ENCODE peak calls at places on chromosomes 11 and 22, in seven cellular contexts. C is H1, N is HCT116, E is GM23338, W is fibroblast of lung, J is K562, D is GM23248. A is an unnamed sample.

GRCh38 chr11:120205596-120206161 is 5.2 kb upstream of the OAF start:
- DNase-seq in C (no peak), E (no peak), W (peak), N (no peak), D (peak), J (no peak), A (peak)

GRCh38 chr11:112459001-112459400 is 198.3 kb upstream of the PLET1 start:
- DNase-seq in W (peak), C (no peak), D (peak), N (no peak), E (no peak), J (no peak), A (no peak)

GRCh38 chr11:11569936-11570491 is 51.8 kb downstream of the GALNT18 start:
- DNase-seq in D (peak), N (no peak), W (peak), E (no peak), C (no peak), J (no peak), A (peak)

GRCh38 chr11:120471131-120471530 is 40.4 kb upstream of the GRIK4 start:
- DNase-seq in W (peak), D (peak), E (no peak), C (no peak), N (no peak), J (no peak), A (peak)

GRCh38 chr11:38448284-38448683 is 1850.2 kb upstream of the RAG2 start:
- DNase-seq in W (peak), C (no peak), D (no peak), N (no peak), E (no peak), J (no peak), A (no peak)

GRCh38 chr11:133504906-133505305 is 27.4 kb downstream of the OPCML start:
- DNase-seq in J (no peak), E (no peak), C (no peak), W (no peak), D (no peak), N (no peak), A (no peak)

GRCh38 chr11:100563541-100564280 is 123.4 kb upstream of the ARHGAP42 start:
- DNase-seq in E (no peak), N (no peak), W (no peak), J (no peak), D (peak), C (no peak), A (peak)

GRCh38 chr11:17606206-17607082 is 59.4 kb downstream of the OTOG start:
- DNase-seq in C (no peak), N (no peak), W (no peak), E (no peak), D (no peak), J (peak), A (no peak)

GRCh38 chr22:19494676-19495173 is 15.0 kb downstream of the CDC45 start:
- DNase-seq in N (no peak), E (no peak), D (no peak), J (no peak), W (no peak), C (no peak), A (no peak)

GRCh38 chr22:30572840-30573593 is 1.4 kb downstream of the GAL3ST1 start:
- DNase-seq in J (no peak), C (no peak), W (no peak), N (no peak), D (peak), E (no peak), A (no peak)

GRCh38 chr11:7004482-7004881 is 15.7 kb downstream of the ZNF214 start:
- DNase-seq in C (no peak), D (peak), J (no peak), E (no peak), W (peak), N (no peak), A (peak)

GRCh38 chr11:9573775-9574555 is 495 bp downstream of the WEE1 start:
- DNase-seq in E (no peak), W (no peak), D (peak), J (peak), N (no peak), C (no peak), A (no peak)

GRCh38 chr11:57150454-57150917 is 31.3 kb upstream of the LRRC55 start:
- DNase-seq in J (peak), W (peak), C (no peak), D (peak), E (no peak), N (no peak), A (no peak)

GRCh38 chr11:69014084-69014935 is 1.3 kb upstream of the MRGPRF start:
- DNase-seq in D (peak), N (no peak), C (peak), E (peak), J (no peak), W (peak), A (no peak)

GRCh38 chr22:27507066-27507715 is 294.4 kb downstream of the MN1 start:
- DNase-seq in J (no peak), N (no peak), E (no peak), D (peak), W (peak), C (no peak), A (no peak)

GRCh38 chr11:130645164-130645859 is 196.9 kb downstream of the ADAMTS15 start:
- DNase-seq in J (no peak), W (no peak), D (no peak), N (no peak), C (no peak), E (no peak), A (no peak)

GRCh38 chr11:66881436-66881835 is 24.6 kb downstream of the LRFN4 start:
- DNase-seq in E (no peak), D (no peak), W (no peak), N (no peak), C (no peak), J (no peak), A (no peak)

GRCh38 chr11:70420008-70420464 is 21.7 kb downstream of the CTTN start:
- DNase-seq in D (no peak), C (no peak), J (peak), W (peak), E (no peak), N (no peak), A (no peak)

DNA sequence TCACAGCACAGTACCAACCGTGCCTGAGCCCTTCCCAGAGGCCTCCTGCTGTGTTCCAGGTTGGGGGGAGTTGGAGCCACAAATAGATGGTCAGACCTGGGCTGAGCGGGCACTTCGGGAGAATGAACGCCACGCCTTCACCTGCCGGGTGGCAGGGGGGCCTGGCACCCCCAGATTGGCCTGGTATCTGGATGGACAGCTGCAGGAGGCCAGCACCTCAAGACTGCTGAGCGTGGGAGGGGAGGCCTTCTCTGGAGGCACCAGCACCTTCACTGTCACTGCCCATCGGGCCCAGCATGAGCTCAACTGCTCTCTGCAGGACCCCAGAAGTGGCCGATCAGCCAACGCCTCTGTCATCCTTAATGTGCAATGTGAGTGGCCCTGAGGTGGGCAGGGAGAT is 1.1 kb downstream of the TMEM25 start:
- DNase-seq in W (no peak), J (no peak), C (no peak), N (no peak), E (no peak), D (no peak), A (no peak)
- H3K27ac ChIP-seq in W (no peak), J (no peak), C (no peak), N (peak), E (no peak), D (no peak), A (no peak)

DNA sequence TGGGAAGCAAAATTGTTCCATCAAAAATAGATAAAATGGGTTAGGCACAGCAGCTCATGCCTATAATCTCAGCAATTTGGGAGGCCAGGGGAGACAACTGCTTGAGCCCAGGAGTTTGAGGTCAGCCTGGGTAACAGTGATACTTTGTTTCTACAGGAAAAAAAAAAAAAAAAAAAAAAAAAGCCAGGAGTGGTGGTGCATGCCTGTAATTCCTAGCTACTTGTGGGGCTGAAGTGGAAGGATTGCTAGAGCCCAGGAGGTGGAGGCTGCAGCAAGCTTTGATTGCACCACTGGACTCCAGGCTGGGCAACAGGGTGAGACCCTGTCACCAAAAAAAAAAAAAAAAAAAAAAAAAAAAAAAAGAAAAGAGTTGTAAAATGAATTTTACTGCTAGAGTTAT is 49.6 kb downstream of the KIF18A start:
- DNase-seq in N (no peak), C (no peak), J (no peak), D (peak), W (no peak), E (peak), A (no peak)
- TF ChIP-seq EZH2 in N (no peak), C (no peak), J (no peak), D (no peak), W (no peak), E (no peak), A (no peak)

DNA sequence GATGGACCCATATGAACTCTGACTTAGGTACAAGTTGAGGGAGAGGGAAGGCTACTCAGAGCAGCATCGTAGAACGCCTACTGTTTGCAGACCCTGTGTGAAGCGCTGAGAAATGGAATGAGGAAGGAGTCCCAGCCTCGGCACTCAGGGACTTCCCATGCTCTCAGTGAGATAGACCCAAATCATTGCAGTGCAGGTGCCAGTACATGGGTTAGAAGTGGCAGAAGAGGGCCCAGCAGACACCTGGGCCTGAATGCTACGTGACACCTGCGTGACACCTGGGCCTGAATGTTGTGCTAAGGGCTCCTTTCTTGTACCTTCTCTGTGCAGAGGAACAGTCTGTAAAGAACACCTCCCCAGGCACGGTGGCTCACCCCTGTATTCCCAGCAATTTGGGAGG is 2.6 kb upstream of the PDGFB start:
- DNase-seq in D (no peak), W (no peak), J (no peak), C (no peak), N (no peak), E (no peak), A (no peak)
- H3K27ac ChIP-seq in D (no peak), W (no peak), J (no peak), C (no peak), N (no peak), E (no peak), A (no peak)

GRCh38 chr11:86208572-86208971 is 36.0 kb upstream of the EED start:
- DNase-seq in W (no peak), N (no peak), D (no peak), E (no peak), J (no peak), C (no peak), A (no peak)

GRCh38 chr11:86206296-86206695 is 38.3 kb upstream of the EED start:
- DNase-seq in C (no peak), E (no peak), D (no peak), J (no peak), N (no peak), W (no peak), A (no peak)

GRCh38 chr11:86209806-86210657 is 34.5 kb upstream of the EED start:
- DNase-seq in W (no peak), N (no peak), E (no peak), C (no peak), J (no peak), D (no peak), A (no peak)

GRCh38 chr11:86205415-86206268 is 38.9 kb upstream of the EED start:
- DNase-seq in D (no peak), C (no peak), J (no peak), N (no peak), W (peak), E (no peak), A (no peak)

GRCh38 chr11:86207413-86207812 is 37.1 kb upstream of the EED start:
- DNase-seq in N (no peak), C (no peak), E (no peak), W (no peak), D (no peak), J (no peak), A (no peak)
- TF ChIP-seq EZH2 in N (no peak), C (no peak), E (no peak), W (no peak), D (no peak), J (no peak), A (no peak)

DNA sequence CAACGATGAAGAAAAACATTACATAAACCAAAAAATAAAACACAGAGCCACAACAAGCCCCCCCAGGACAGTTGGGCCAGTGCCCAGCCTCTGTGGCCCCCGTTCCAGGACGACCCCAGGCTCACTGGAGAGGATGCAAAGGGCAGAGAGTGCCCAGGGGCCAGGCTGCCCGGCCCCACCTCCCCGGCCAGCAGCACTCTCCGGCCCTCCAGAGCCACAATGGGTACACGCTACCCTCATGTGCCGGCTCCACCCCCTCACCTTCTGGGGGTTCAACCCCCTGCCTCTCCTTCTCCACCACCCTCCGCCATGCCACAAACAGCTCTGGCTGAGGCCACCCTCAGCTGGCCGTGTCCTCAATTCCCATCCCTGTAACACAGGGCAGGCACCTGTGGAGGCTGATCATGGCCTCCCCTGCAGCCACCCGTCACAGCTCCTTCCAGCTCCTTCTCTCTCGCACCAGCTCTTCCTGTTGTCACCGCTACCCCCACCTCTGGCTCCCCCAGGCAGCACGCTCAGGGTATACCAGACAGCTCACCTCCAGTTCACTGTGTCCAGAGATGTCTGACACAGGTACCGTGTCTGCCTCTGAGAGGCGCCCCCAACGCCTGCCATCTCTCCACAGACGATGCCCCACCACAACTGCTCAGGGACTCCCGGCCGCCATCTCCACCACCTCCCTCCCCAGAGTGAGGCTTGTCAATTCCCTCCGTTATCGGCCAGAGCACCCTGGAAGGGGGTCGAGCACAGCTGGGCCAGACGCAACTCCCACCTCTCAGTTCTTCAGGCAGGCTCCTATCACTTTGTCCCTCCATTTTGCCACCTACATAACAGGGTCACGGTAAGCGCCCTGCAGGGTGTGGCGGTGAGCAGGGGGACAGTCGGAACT is 30.8 kb upstream of the MOB2 start:
- DNase-seq in J (no peak), C (no peak), W (no peak), D (no peak), N (no peak), E (no peak), A (no peak)
- H3K27ac ChIP-seq in J (no peak), C (no peak), W (no peak), D (no peak), N (no peak), E (no peak), A (no peak)

GRCh38 chr11:1546536-1547466 is 25.3 kb downstream of the DUSP8 start:
- DNase-seq in D (peak), C (peak), E (peak), N (no peak), J (peak), W (peak), A (peak)
- TF ChIP-seq EZH2 in D (peak), C (no peak), E (no peak), N (no peak), J (no peak), W (no peak), A (no peak)

GRCh38 chr11:1759851-1760220 is 3.9 kb downstream of the CTSD start:
- DNase-seq in D (no peak), J (no peak), N (no peak), C (no peak), E (no peak), W (no peak), A (no peak)

GRCh38 chr11:1759151-1759850 is 4.4 kb downstream of the CTSD start:
- DNase-seq in E (no peak), C (no peak), J (no peak), N (no peak), D (no peak), W (no peak), A (no peak)

GRCh38 chr11:1761857-1762536 is 1.7 kb downstream of the CTSD start:
- DNase-seq in N (no peak), J (no peak), E (no peak), W (no peak), C (no peak), D (peak), A (no peak)

GRCh38 chr11:1761110-1761856 is 2.4 kb downstream of the CTSD start:
- DNase-seq in D (no peak), C (no peak), E (no peak), N (no peak), J (no peak), W (no peak), A (no peak)

DNA sequence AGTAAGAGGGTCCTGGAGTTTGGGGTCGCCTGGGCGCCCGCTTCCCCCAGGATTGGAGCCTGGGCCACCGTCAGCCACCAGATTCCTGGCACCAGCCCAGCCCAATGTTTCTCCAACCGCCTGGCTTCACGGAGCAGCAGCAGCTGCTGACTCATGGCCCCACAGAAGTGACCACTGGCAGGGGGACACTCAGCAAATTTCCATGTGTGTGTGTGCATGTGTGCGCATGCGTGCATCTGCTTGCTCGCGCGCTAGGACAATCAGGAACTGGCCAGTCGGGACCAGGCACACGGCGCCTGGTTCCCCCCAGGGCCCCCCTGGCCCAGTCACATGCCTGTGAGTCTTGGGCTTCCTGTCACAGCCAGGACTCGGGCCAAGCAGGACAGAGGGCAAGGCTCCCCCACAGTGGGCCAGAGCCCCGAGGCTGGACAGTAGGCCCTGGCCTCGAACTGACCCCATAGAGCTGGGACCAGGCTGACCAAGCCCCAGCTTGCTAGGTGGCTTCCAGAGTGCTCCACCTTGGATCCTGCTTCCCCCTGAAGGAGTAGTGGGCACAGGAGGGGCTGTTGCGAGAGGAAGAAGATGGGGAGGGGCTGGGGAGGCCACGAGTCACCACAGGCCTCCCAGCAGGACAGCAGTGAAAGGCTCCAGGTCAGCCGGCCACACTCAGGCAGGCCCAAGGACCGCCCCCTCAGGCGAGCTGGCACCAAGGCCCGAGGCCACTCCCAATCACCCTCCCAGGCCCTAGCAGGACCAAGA is 3.2 kb downstream of the CTSD start:
- DNase-seq in E (no peak), W (peak), C (no peak), D (peak), J (peak), N (no peak), A (no peak)
- H3K27ac ChIP-seq in E (no peak), W (peak), C (no peak), D (no peak), J (peak), N (no peak), A (no peak)

A was measured in mammary epithelial cell.